ENCODE peak calls at places on chromosomes 4 and X, in ten cellular contexts. J is heart left ventricle; Y is amniotic stem cell; P is HT-29; G is posterior vena cava; C is NK-92 treated with Interleukin-12 subunit alpha and Interleukin-12 subunit beta, amount 100 ng/mL, for 24 hours; O is NCI-H2081 treated with DMSO at 0.1 percent for 48 hours; D is psoas muscle; S is upper lobe of left lung; F is AML-193. K is an unnamed sample.

GRCh38 chrX:106144755-106145639 is 23.1 kb upstream of the PWWP3B start:
- DNase-seq in J (peak), Y (no peak), P (no peak), G (no peak), C (no peak), O (no peak), D (no peak), S (no peak), F (no peak), K (no peak)

GRCh38 chrX:100445593-100445992 is 35.5 kb upstream of the PCDH19 start:
- DNase-seq in J (no peak), Y (no peak), P (no peak), G (no peak), C (no peak), O (no peak), D (no peak), S (no peak), F (no peak), K (no peak)

GRCh38 chr4:118120120-118120760 is 86.0 kb downstream of the NDST3 start:
- DNase-seq in J (no peak), Y (no peak), P (no peak), G (no peak), C (no peak), O (no peak), D (no peak), S (no peak), F (no peak), K (no peak)

GRCh38 chrX:88991583-88992132 is 244.6 kb downstream of the CPXCR1 start:
- DNase-seq in J (no peak), Y (no peak), P (no peak), G (no peak), C (no peak), O (no peak), D (no peak), S (no peak), F (no peak), K (no peak)

GRCh38 chrX:118346258-118347094 is 570 bp downstream of the WDR44 start:
- DNase-seq in J (no peak), Y (no peak), P (peak), G (peak), C (peak), O (no peak), D (peak), S (peak), F (no peak), K (peak)

GRCh38 chr4:8754634-8755589 is 116.7 kb downstream of the HMX1 start:
- DNase-seq in J (no peak), Y (no peak), P (no peak), G (peak), C (no peak), O (no peak), D (peak), S (no peak), F (no peak), K (no peak)

GRCh38 chrX:51395807-51396728 is 63.4 kb downstream of the NUDT10 start:
- DNase-seq in J (peak), Y (no peak), P (no peak), G (peak), C (no peak), O (no peak), D (no peak), S (peak), F (no peak), K (no peak)

GRCh38 chr4:182922551-182923284 is 5.5 kb upstream of the DCTD start:
- DNase-seq in J (no peak), Y (no peak), P (peak), G (no peak), C (no peak), O (no peak), D (no peak), S (no peak), F (no peak), K (peak)

GRCh38 chrX:27086221-27086620 is 376.9 kb downstream of the PPP4R3C start:
- DNase-seq in J (no peak), Y (no peak), P (no peak), G (no peak), C (no peak), O (no peak), D (no peak), S (no peak), F (no peak), K (no peak)